ENCODE peak calls at places on chromosomes 4 and X, in nine cellular contexts. C, L, U, V, P, R, S, W and Y are unnamed samples.

GRCh38 chr4:166827167-166827566 is 407.1 kb downstream of the SPOCK3 start:
- DNase-seq in C (no peak), R (no peak), V (no peak), U (no peak), W (no peak), S (no peak), L (no peak), P (no peak), Y (no peak)

GRCh38 chrX:107763647-107764046 is 11.9 kb downstream of the TSC22D3 start:
- DNase-seq in U (no peak), V (no peak), W (no peak), S (no peak), R (no peak), C (no peak), L (no peak), P (no peak), Y (no peak)

GRCh38 chrX:53421772-53422090 is 723 bp downstream of the SMC1A start:
- DNase-seq in P (peak), S (no peak), V (no peak), C (no peak), L (no peak), W (no peak), R (no peak), U (no peak), Y (no peak)

GRCh38 chrX:27583976-27584375 is 6.2 kb upstream of the DCAF8L2 start:
- DNase-seq in W (no peak), C (no peak), S (no peak), P (no peak), L (peak), V (peak), R (no peak), U (no peak), Y (no peak)

GRCh38 chrX:18149454-18149853 is 71.2 kb downstream of the BEND2 start:
- DNase-seq in R (no peak), U (no peak), L (no peak), P (no peak), S (no peak), W (no peak), V (no peak), C (no peak), Y (no peak)

GRCh38 chr4:182528819-182529218 is 285.6 kb downstream of the TENM3 start:
- DNase-seq in P (no peak), W (no peak), L (no peak), V (no peak), S (no peak), U (no peak), C (no peak), R (no peak), Y (no peak)

GRCh38 chr4:138866314-138866713 is 149.3 kb upstream of the NOCT start:
- DNase-seq in U (no peak), P (no peak), L (no peak), C (no peak), V (no peak), S (no peak), W (no peak), R (no peak), Y (no peak)

GRCh38 chr4:166675411-166675810 is 558.9 kb downstream of the SPOCK3 start:
- DNase-seq in W (no peak), L (peak), V (peak), U (no peak), S (no peak), P (no peak), C (peak), R (peak), Y (no peak)

GRCh38 chr4:163484906-163485305 is 9.6 kb upstream of the TMA16 start:
- DNase-seq in U (no peak), V (peak), P (peak), R (no peak), C (peak), L (peak), S (peak), W (no peak), Y (no peak)

GRCh38 chr4:5125326-5125725 is 74.0 kb downstream of the STK32B start:
- DNase-seq in V (no peak), W (no peak), P (no peak), S (no peak), L (no peak), U (no peak), C (no peak), R (no peak), Y (no peak)

GRCh38 chr4:82694106-82694505 is 104.5 kb downstream of the SCD5 start:
- DNase-seq in R (no peak), V (no peak), S (no peak), P (no peak), C (no peak), L (no peak), W (no peak), U (no peak), Y (no peak)

GRCh38 chr4:189506080-189506479 is 434.6 kb upstream of the FRG1 start:
- DNase-seq in L (no peak), C (no peak), U (no peak), S (no peak), W (no peak), P (no peak), V (no peak), R (no peak), Y (no peak)

GRCh38 chr4:8435656-8436121 is 4.8 kb downstream of the ACOX3 start:
- DNase-seq in S (peak), V (no peak), U (no peak), W (peak), L (peak), R (peak), C (no peak), P (no peak), Y (no peak)

GRCh38 chr4:9765091-9765490 is 16.3 kb upstream of the DRD5 start:
- DNase-seq in S (peak), R (no peak), U (no peak), L (no peak), V (no peak), C (peak), P (no peak), W (no peak), Y (no peak)

GRCh38 chrX:13994104-13994503 is 35.6 kb downstream of the GEMIN8 start:
- DNase-seq in V (no peak), W (no peak), C (no peak), P (no peak), L (no peak), U (no peak), S (no peak), R (no peak), Y (no peak)

GRCh38 chr4:100736651-100737450 is 219.0 kb upstream of the EMCN start:
- DNase-seq in C (peak), P (no peak), S (no peak), V (peak), U (no peak), L (peak), W (no peak), R (no peak), Y (no peak)

GRCh38 chr4:42306221-42307109 is 90.8 kb upstream of the SHISA3 start:
- DNase-seq in P (no peak), U (no peak), V (no peak), S (no peak), L (no peak), C (no peak), R (no peak), W (no peak), Y (no peak)

DNA sequence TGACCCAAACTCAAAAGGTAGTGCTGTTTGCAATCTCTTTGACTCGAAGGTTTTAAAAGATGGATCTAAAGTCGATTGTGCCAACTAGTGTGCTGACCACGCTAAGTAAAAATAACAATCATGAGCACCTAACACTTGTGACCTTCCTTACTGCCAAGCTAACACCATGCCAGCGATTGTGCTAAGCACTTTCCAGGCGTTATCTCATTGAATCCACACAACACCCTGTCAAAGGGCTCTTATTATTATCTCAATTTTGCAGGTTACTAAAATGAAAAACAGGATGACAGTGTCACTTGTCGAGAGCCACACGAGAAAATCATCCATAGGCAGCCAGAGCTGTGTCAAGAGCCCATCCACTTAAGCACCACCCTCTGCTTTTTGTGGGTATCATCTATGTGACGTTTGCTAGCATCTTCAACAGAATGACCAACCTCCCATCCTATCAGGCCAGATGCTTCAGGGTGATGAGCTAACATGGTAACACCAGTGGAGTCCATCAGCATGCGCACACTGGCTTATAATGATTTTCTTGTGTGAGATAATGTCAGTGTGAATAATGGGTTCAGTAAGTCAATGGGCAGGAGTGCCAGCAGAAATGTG is 893 bp upstream of the GAB3 start:
- DNase-seq in S (no peak), L (no peak), C (no peak), V (no peak), R (no peak), U (no peak), W (no peak), P (no peak), Y (no peak)
- H3K4me3 ChIP-seq in S (no peak), L (no peak), C (no peak), V (no peak), R (no peak), U (peak), W (no peak), P (no peak), Y (no peak)

GRCh38 chrX:129781134-129782014 is 1.6 kb downstream of the SASH3 start:
- DNase-seq in P (peak), V (no peak), U (peak), S (peak), R (no peak), C (no peak), W (peak), L (no peak), Y (no peak)
- H3K27ac ChIP-seq in P (no peak), V (no peak), U (peak), S (peak), R (no peak), C (no peak), W (no peak), L (no peak), Y (no peak)

GRCh38 chr4:48339642-48340041 is 1.7 kb upstream of the SLAIN2 start:
- DNase-seq in V (no peak), W (no peak), R (no peak), L (no peak), P (no peak), C (no peak), U (no peak), S (no peak), Y (no peak)
- H3K4me3 ChIP-seq in V (no peak), W (no peak), R (no peak), L (no peak), P (no peak), C (peak), U (no peak), S (no peak), Y (no peak)

GRCh38 chr4:140096921-140097320 is 57.1 kb downstream of the MAML3 start:
- DNase-seq in R (no peak), U (no peak), C (no peak), V (no peak), L (no peak), W (no peak), S (peak), P (no peak), Y (no peak)
- H3K27ac ChIP-seq in R (no peak), U (peak), C (peak), V (peak), L (no peak), W (peak), S (no peak), P (peak), Y (peak)

DNA sequence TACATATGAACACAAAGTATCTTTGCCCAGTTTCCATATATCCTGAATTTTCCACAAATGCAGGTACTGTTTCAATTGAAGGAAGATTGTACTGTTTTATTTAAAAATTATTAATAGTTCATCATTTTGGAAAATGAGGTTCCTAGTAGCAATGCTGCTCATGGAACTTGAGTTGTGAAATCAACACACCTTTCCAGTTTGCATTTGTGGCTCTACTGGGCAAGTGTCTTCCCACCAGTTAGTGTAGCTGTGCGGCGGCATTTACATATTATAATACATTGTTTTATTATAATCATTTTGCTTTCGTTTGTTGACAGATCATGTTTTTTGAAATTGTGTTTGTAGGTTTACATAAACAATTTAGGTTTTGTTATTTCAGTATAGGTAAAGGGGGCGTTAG is 2.0 kb upstream of the DDX3X start:
- DNase-seq in R (no peak), U (no peak), L (no peak), V (no peak), C (no peak), S (peak), P (no peak), W (no peak), Y (no peak)
- H3K4me3 ChIP-seq in R (peak), U (peak), L (peak), V (peak), C (peak), S (peak), P (peak), W (no peak), Y (peak)

GRCh38 chr4:145623831-145624230 is 4.6 kb downstream of the MMAA start:
- DNase-seq in P (no peak), W (no peak), L (peak), R (no peak), C (no peak), V (peak), U (no peak), S (no peak), Y (no peak)
- H3K27ac ChIP-seq in P (peak), W (no peak), L (no peak), R (no peak), C (no peak), V (no peak), U (no peak), S (no peak), Y (no peak)